ENCODE peak calls at places on chromosomes 1 and 21, in four cellular contexts. Y, J, F and D are unnamed samples.

GRCh38 chr1:43315963-43316737 is 15.4 kb downstream of the TIE1 start:
- DNase-seq in Y (no peak), J (no peak), F (no peak), D (no peak)

GRCh38 chr1:238018214-238018613 is 127.5 kb upstream of the ZP4 start:
- DNase-seq in Y (no peak), J (no peak), F (no peak), D (no peak)

GRCh38 chr1:235069577-235070563 is 58.8 kb downstream of the TOMM20 start:
- DNase-seq in Y (no peak), J (peak; percentile 99), F (no peak), D (no peak)

GRCh38 chr1:77536813-77537212 is 145.6 kb downstream of the ZZZ3 start:
- DNase-seq in Y (no peak), J (peak; percentile 93), F (no peak), D (no peak)

GRCh38 chr1:30005972-30006619 is 717.3 kb downstream of the MATN1 start:
- DNase-seq in Y (no peak), J (peak; percentile 82), F (no peak), D (no peak)

GRCh38 chr1:228013322-228014234 is 6.8 kb downstream of the WNT3A start:
- DNase-seq in Y (no peak), J (peak; percentile 84), F (no peak), D (no peak)

GRCh38 chr1:53627031-53627430 is 111.9 kb downstream of the GLIS1 start:
- DNase-seq in Y (no peak), J (no peak), F (no peak), D (no peak)

GRCh38 chr1:109586055-109586454 is 33.4 kb downstream of the GNAT2 start:
- DNase-seq in Y (no peak), J (no peak), F (no peak), D (no peak)

GRCh38 chr21:24514081-24514733 is 1093.1 kb downstream of the MRPL39 start:
- DNase-seq in Y (no peak), J (peak; percentile 7), F (no peak), D (no peak)

GRCh38 chr1:110604586-110605148 is 1.5 kb downstream of the KCNA2 start:
- DNase-seq in Y (no peak), J (no peak), F (no peak), D (no peak)

GRCh38 chr21:43899307-43900077 is 34.5 kb downstream of the AGPAT3 start:
- DNase-seq in Y (no peak), J (no peak), F (no peak), D (no peak)

GRCh38 chr1:13583592-13583963 is at the start of gene PDPN:
- DNase-seq in Y (no peak), J (peak; percentile 20), F (peak; percentile 47), D (peak; percentile 69)

GRCh38 chr1:85049735-85050166 is 1.5 kb upstream of the MCOLN3 start:
- DNase-seq in Y (no peak), J (no peak), F (no peak), D (no peak)

GRCh38 chr1:180912801-180913616 is at the start of gene KIAA1614:
- DNase-seq in Y (no peak), J (no peak), F (peak; percentile 49), D (no peak)

GRCh38 chr1:245718951-245719350 is 564.2 kb downstream of the KIF26B start:
- DNase-seq in Y (no peak), J (no peak), F (no peak), D (no peak)

GRCh38 chr1:232211149-232211548 is 418.8 kb downstream of the SIPA1L2 start:
- DNase-seq in Y (no peak), J (no peak), F (peak; percentile 13), D (no peak)

GRCh38 chr21:37484535-37485474 is 118.2 kb downstream of the DYRK1A start:
- DNase-seq in Y (no peak), J (peak; percentile 61), F (no peak), D (no peak)

GRCh38 chr1:3180915-3181314 is 111.9 kb downstream of the PRDM16 start:
- DNase-seq in Y (no peak), J (no peak), F (no peak), D (no peak)

GRCh38 chr1:30748699-30749401 is 8.7 kb downstream of the LAPTM5 start:
- DNase-seq in Y (no peak), J (no peak), F (no peak), D (no peak)

GRCh38 chr1:85448358-85448757 is 16.6 kb downstream of the DDAH1 start:
- DNase-seq in Y (no peak), J (no peak), F (no peak), D (no peak)

GRCh38 chr1:98427664-98428063 is 233.9 kb upstream of the SNX7 start:
- DNase-seq in Y (no peak), J (no peak), F (no peak), D (no peak)

GRCh38 chr1:160789702-160790611 is 6.0 kb upstream of the LY9 start:
- DNase-seq in Y (no peak), J (no peak), F (no peak), D (no peak)

GRCh38 chr1:185453496-185454192 is 136.6 kb upstream of the IVNS1ABP start:
- DNase-seq in Y (no peak), J (peak; percentile 84), F (no peak), D (no peak)

GRCh38 chr1:11707621-11708276 is 16.2 kb downstream of the DRAXIN start:
- DNase-seq in Y (no peak), J (no peak), F (no peak), D (no peak)

GRCh38 chr1:48103495-48103894 is 106.3 kb upstream of the TRABD2B start:
- DNase-seq in Y (no peak), J (no peak), F (no peak), D (no peak)

GRCh38 chr21:34754690-34755647 is 86.2 kb downstream of the CLIC6 start:
- DNase-seq in Y (no peak), J (no peak), F (no peak), D (no peak)

GRCh38 chr1:213779228-213779627 is 208.5 kb upstream of the PROX1 start:
- DNase-seq in Y (no peak), J (peak; percentile 86), F (no peak), D (no peak)

GRCh38 chr1:61184035-61184713 is 101.8 kb downstream of the NFIA start:
- DNase-seq in Y (no peak), J (peak; percentile 82), F (no peak), D (no peak)

GRCh38 chr1:196309386-196309785 is 298.9 kb downstream of the KCNT2 start:
- DNase-seq in Y (no peak), J (peak; percentile 62), F (no peak), D (no peak)

GRCh38 chr1:21115098-21115760 is 61.5 kb downstream of the EIF4G3 start:
- DNase-seq in Y (no peak), J (no peak), F (no peak), D (no peak)

GRCh38 chr1:62493656-62494055 is 56.8 kb downstream of the USP1 start:
- DNase-seq in Y (no peak), J (peak; percentile 62), F (no peak), D (no peak)

GRCh38 chr21:40388046-40388445 is 458.9 kb downstream of the DSCAM start:
- DNase-seq in Y (no peak), J (peak; percentile 70), F (no peak), D (no peak)

GRCh38 chr1:67687649-67688048 is 2.6 kb downstream of the GADD45A start:
- DNase-seq in Y (no peak), J (peak; percentile 49), F (no peak), D (no peak)

GRCh38 chr1:9269078-9269501 is 23.6 kb upstream of the SPSB1 start:
- DNase-seq in Y (no peak), J (peak; percentile 36), F (no peak), D (no peak)

GRCh38 chr1:9265966-9266365 is 26.7 kb upstream of the SPSB1 start:
- DNase-seq in Y (no peak), J (no peak), F (no peak), D (no peak)

GRCh38 chr1:9265037-9265436 is 27.7 kb upstream of the SPSB1 start:
- DNase-seq in Y (no peak), J (no peak), F (no peak), D (no peak)

GRCh38 chr1:9267827-9268581 is 24.7 kb upstream of the SPSB1 start:
- DNase-seq in Y (no peak), J (no peak), F (no peak), D (no peak)

DNA sequence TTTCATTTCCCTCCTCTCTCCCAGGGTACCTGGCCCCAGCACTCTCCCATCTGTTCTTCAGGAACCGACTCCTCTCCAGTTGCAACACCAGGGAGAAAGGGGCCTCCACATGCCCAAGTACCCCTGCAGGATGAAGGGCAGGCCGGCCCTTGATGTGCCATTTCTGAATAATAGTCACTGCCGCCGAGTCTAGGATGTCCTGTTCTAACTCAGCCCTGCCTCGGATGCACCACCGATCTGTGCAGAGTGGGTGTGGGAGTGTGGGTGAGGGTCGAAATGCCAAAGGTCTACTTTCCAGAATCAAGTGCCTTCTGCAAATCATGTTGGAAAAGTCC is 25.4 kb upstream of the SPSB1 start:
- DNase-seq in Y (no peak), J (no peak), F (no peak), D (no peak)
- TF ChIP-seq CTCF in Y (no peak), J (no peak), F (no peak), D (peak; percentile 16)

DNA sequence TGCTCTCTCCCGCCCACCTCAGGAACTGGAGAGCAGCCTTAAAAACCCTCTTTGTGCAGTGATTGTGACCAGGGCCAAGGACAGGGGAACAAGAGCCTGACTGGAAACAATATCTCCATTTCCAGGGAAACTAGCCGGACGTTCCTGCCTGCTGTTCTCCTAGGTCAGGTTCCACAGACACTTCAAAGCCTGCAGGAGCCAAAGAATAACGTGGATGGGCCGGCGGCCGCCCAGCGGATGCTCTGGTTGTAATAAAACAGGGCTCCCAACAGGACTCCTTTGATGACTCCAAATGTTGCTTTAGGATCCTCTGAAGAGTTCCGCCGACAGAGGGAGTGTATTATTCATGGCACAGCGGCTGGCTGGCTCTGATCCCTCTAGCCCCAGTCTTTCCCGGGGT is 162.2 kb downstream of the PLXNA2 start:
- DNase-seq in Y (no peak), J (no peak), F (no peak), D (peak; percentile 54)
- TF ChIP-seq CTCF in Y (no peak), J (no peak), F (no peak), D (no peak)

GRCh38 chr1:32926562-32926961 is 25.4 kb upstream of the TMEM54 start:
- DNase-seq in Y (no peak), J (no peak), F (no peak), D (no peak)

GRCh38 chr1:32927441-32927840 is 26.3 kb upstream of the TMEM54 start:
- DNase-seq in Y (no peak), J (no peak), F (no peak), D (no peak)

GRCh38 chr1:32924881-32925344 is 23.7 kb upstream of the TMEM54 start:
- DNase-seq in Y (no peak), J (no peak), F (peak; percentile 42), D (peak; percentile 59)

GRCh38 chr1:32928285-32928684 is 27.1 kb upstream of the TMEM54 start:
- DNase-seq in Y (no peak), J (no peak), F (no peak), D (no peak)

GRCh38 chr1:32925360-32926142 is 24.4 kb upstream of the TMEM54 start:
- DNase-seq in Y (no peak), J (peak; percentile 32), F (peak; percentile 43), D (no peak)
- TF ChIP-seq CTCF in Y (no peak), J (peak; percentile 12), F (no peak), D (no peak)

DNA sequence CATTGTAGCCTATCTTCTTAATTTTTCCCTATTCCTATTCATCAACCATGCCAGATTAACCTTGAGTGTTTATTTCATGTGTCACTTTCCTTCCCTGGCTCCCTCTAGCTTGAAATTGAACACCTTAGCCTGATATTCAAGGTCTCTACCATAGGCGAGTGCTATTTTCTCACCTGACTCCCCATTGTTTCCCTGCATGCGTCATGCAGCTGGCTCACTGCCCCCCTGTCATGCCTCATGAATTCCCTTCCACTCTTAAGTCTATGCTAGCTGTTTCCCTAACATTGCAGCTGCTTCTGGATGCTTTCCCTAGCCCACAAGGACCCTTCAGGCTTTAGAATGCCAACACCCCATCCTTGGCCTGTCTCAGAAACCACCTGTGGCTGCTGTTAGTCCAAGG is 56.7 kb upstream of the CD1D start:
- DNase-seq in Y (no peak), J (peak; percentile 93), F (no peak), D (no peak)
- TF ChIP-seq CTCF in Y (no peak), J (no peak), F (no peak), D (no peak)

GRCh38 chr1:40197656-40198055 is 36.5 kb downstream of the RLF start:
- DNase-seq in Y (no peak), J (no peak), F (no peak), D (no peak)
- TF ChIP-seq CTCF in Y (no peak), J (no peak), F (no peak), D (peak; percentile 34)